ENCODE peak calls at places on chromosomes 1 and 21, in seven cellular contexts. Q is H9; D is NCI-H510A; P is dorsolateral prefrontal cortex; X is activated effector memory CD4-positive, alpha-beta T cell treated with anti-CD3 and anti-CD28 coated beads, Interleukin-2, amount 50 U/mL, for 16 hours; S is CD8-positive, alpha-beta T cell; J is activated gamma-delta T cell treated with Interleukin-2 at 50 U/mL for 16 hours. H is an unnamed sample.

GRCh38 chr1:103373991-103374390 is 151.5 kb upstream of the RNPC3 start:
- DNase-seq in Q (no peak), D (no peak), P (no peak), X (no peak), S (no peak), J (no peak), H (no peak)

GRCh38 chr21:14712121-14712520 is 166.0 kb upstream of the SAMSN1 start:
- DNase-seq in Q (no peak), D (no peak), P (no peak), X (no peak), S (no peak), J (no peak), H (no peak)

GRCh38 chr1:17419626-17420328 is 19.7 kb downstream of the RCC2 start:
- DNase-seq in Q (peak), D (peak), P (peak), X (peak), S (peak), J (peak), H (peak)

GRCh38 chr1:107689157-107689556 is 275.8 kb downstream of the VAV3 start:
- DNase-seq in Q (peak), D (no peak), P (no peak), X (no peak), S (no peak), J (no peak), H (no peak)

GRCh38 chr1:67754526-67754920 is 69.5 kb downstream of the GADD45A start:
- DNase-seq in Q (no peak), D (no peak), P (no peak), X (no peak), S (no peak), J (no peak), H (no peak)

GRCh38 chr1:183443025-183443424 is 24.8 kb upstream of the NMNAT2 start:
- DNase-seq in Q (no peak), D (no peak), P (no peak), X (no peak), S (no peak), J (no peak), H (no peak)

GRCh38 chr1:178575611-178576331 is 62.9 kb downstream of the TEX35 start:
- DNase-seq in Q (no peak), D (no peak), P (no peak), X (no peak), S (no peak), J (no peak), H (no peak)

GRCh38 chr1:89705901-89706699 is 73.2 kb downstream of the LRRC8C start:
- DNase-seq in Q (no peak), D (no peak), P (no peak), X (no peak), S (no peak), J (no peak), H (no peak)

GRCh38 chr1:192925609-192926008 is 116.8 kb downstream of the RGS2 start:
- DNase-seq in Q (no peak), D (no peak), P (no peak), X (no peak), S (no peak), J (no peak), H (no peak)

GRCh38 chr1:21869620-21870121 is 57.6 kb downstream of the LDLRAD2 start:
- DNase-seq in Q (no peak), D (no peak), P (peak), X (no peak), S (no peak), J (no peak), H (peak)

GRCh38 chr1:207032528-207033017 is at the start of gene C1orf116:
- DNase-seq in Q (peak), D (peak), P (no peak), X (no peak), S (no peak), J (no peak), H (no peak)

GRCh38 chr1:245862812-245863540 is 644.1 kb downstream of the SMYD3 start:
- DNase-seq in Q (no peak), D (no peak), P (no peak), X (no peak), S (no peak), J (no peak), H (no peak)

GRCh38 chr1:5802606-5803005 is 189.6 kb downstream of the NPHP4 start:
- DNase-seq in Q (no peak), D (no peak), P (no peak), X (no peak), S (no peak), J (no peak), H (no peak)

GRCh38 chr21:38037416-38037815 is 121.2 kb upstream of the KCNJ6 start:
- DNase-seq in Q (no peak), D (no peak), P (no peak), X (no peak), S (no peak), J (no peak), H (no peak)

GRCh38 chr1:38625939-38626338 is 233.6 kb downstream of the RRAGC start:
- DNase-seq in Q (no peak), D (no peak), P (no peak), X (no peak), S (no peak), J (no peak), H (no peak)

GRCh38 chr1:42684139-42684538 is 1.9 kb downstream of the YBX1 start:
- DNase-seq in Q (no peak), D (peak), P (no peak), X (peak), S (no peak), J (peak), H (no peak)

GRCh38 chr1:151011154-151011850 is 3.1 kb downstream of the PRUNE1 start:
- DNase-seq in Q (no peak), D (no peak), P (no peak), X (no peak), S (no peak), J (no peak), H (no peak)

GRCh38 chr1:156591432-156592157 is at the start of gene NAXE:
- DNase-seq in Q (peak), D (peak), P (peak), X (peak), S (peak), J (peak), H (peak)

GRCh38 chr1:32208891-32209309 is at the start of gene DCDC2B:
- DNase-seq in Q (no peak), D (peak), P (no peak), X (no peak), S (no peak), J (no peak), H (no peak)

H was measured in substantia nigra.